ENCODE peak calls at places on chromosome 16, in seven cellular contexts. One of them, this sample, is unnamed.

GRCh38 chr16:75532142-75532765 is 3.7 kb downstream of the CHST5 start:
- DNase-seq in vagina: no peak
- DNase-seq in Caco-2: peak
- DNase-seq in GM06990: no peak
- DNase-seq in A673: no peak
- DNase-seq in AG10803: no peak
- DNase-seq in keratinocyte: no peak
- DNase-seq in this sample: no peak

GRCh38 chr16:81004646-81005353 is 1.9 kb downstream of the CMC2 start:
- DNase-seq in vagina: no peak
- DNase-seq in A673: peak
- DNase-seq in GM06990: peak
- DNase-seq in Caco-2: no peak
- DNase-seq in keratinocyte: peak
- DNase-seq in AG10803: peak
- DNase-seq in this sample: peak

GRCh38 chr16:70453117-70453890 is 1.1 kb upstream of the FCSK start:
- DNase-seq in vagina: no peak
- DNase-seq in GM06990: no peak
- DNase-seq in Caco-2: no peak
- DNase-seq in AG10803: no peak
- DNase-seq in keratinocyte: no peak
- DNase-seq in A673: no peak
- DNase-seq in this sample: no peak

GRCh38 chr16:86511317-86512161 is 1.2 kb downstream of the FOXF1 start:
- DNase-seq in vagina: no peak
- DNase-seq in A673: no peak
- DNase-seq in Caco-2: no peak
- DNase-seq in GM06990: no peak
- DNase-seq in keratinocyte: no peak
- DNase-seq in AG10803: no peak
- DNase-seq in this sample: no peak

GRCh38 chr16:30567991-30568638 is 3.4 kb downstream of the ZNF688 start:
- DNase-seq in A673: peak
- DNase-seq in keratinocyte: peak
- DNase-seq in Caco-2: no peak
- DNase-seq in AG10803: peak
- DNase-seq in vagina: no peak
- DNase-seq in GM06990: no peak
- DNase-seq in this sample: peak

GRCh38 chr16:71811261-71811803 is 2.7 kb upstream of the AP1G1 start:
- DNase-seq in AG10803: peak
- DNase-seq in keratinocyte: no peak
- DNase-seq in A673: no peak
- DNase-seq in vagina: no peak
- DNase-seq in Caco-2: no peak
- DNase-seq in GM06990: no peak
- DNase-seq in this sample: no peak

GRCh38 chr16:82358161-82358560 is 188.1 kb upstream of the MPHOSPH6 start:
- DNase-seq in vagina: peak
- DNase-seq in A673: no peak
- DNase-seq in GM06990: no peak
- DNase-seq in AG10803: no peak
- DNase-seq in Caco-2: no peak
- DNase-seq in keratinocyte: no peak
- DNase-seq in this sample: no peak

GRCh38 chr16:2715519-2715918 is 4.5 kb downstream of the PRSS27 start:
- DNase-seq in Caco-2: no peak
- DNase-seq in keratinocyte: peak
- DNase-seq in AG10803: peak
- DNase-seq in A673: peak
- DNase-seq in GM06990: peak
- DNase-seq in vagina: no peak
- DNase-seq in this sample: no peak

GRCh38 chr16:30893082-30893743 is 664 bp downstream of the BCL7C start:
- DNase-seq in vagina: no peak
- DNase-seq in keratinocyte: no peak
- DNase-seq in GM06990: no peak
- DNase-seq in Caco-2: no peak
- DNase-seq in A673: no peak
- DNase-seq in AG10803: no peak
- DNase-seq in this sample: no peak

GRCh38 chr16:27449434-27450188 is 47.6 kb downstream of the IL21R start:
- DNase-seq in Caco-2: no peak
- DNase-seq in AG10803: no peak
- DNase-seq in GM06990: peak
- DNase-seq in keratinocyte: no peak
- DNase-seq in A673: no peak
- DNase-seq in vagina: no peak
- DNase-seq in this sample: no peak

GRCh38 chr16:84898447-84898846 is 78.7 kb downstream of the CRISPLD2 start:
- DNase-seq in AG10803: no peak
- DNase-seq in vagina: no peak
- DNase-seq in keratinocyte: peak
- DNase-seq in Caco-2: no peak
- DNase-seq in GM06990: no peak
- DNase-seq in A673: no peak
- DNase-seq in this sample: no peak

GRCh38 chr16:85652431-85653221 is 36.1 kb downstream of the GINS2 start:
- DNase-seq in vagina: no peak
- DNase-seq in GM06990: peak
- DNase-seq in keratinocyte: no peak
- DNase-seq in AG10803: peak
- DNase-seq in Caco-2: no peak
- DNase-seq in A673: peak
- DNase-seq in this sample: no peak

GRCh38 chr16:3190949-3191353 is 2.9 kb downstream of the OR1F1 start:
- DNase-seq in vagina: no peak
- DNase-seq in A673: no peak
- DNase-seq in AG10803: no peak
- DNase-seq in Caco-2: no peak
- DNase-seq in keratinocyte: no peak
- DNase-seq in GM06990: no peak
- DNase-seq in this sample: no peak

GRCh38 chr16:85695196-85696128 is 6.7 kb upstream of the GINS2 start:
- DNase-seq in A673: no peak
- DNase-seq in vagina: no peak
- DNase-seq in GM06990: no peak
- DNase-seq in AG10803: no peak
- DNase-seq in Caco-2: no peak
- DNase-seq in keratinocyte: no peak
- DNase-seq in this sample: no peak

GRCh38 chr16:84366208-84366607 is 2.1 kb upstream of the ATP2C2 start:
- DNase-seq in Caco-2: no peak
- DNase-seq in A673: no peak
- DNase-seq in vagina: no peak
- DNase-seq in AG10803: no peak
- DNase-seq in keratinocyte: no peak
- DNase-seq in GM06990: no peak
- DNase-seq in this sample: no peak

GRCh38 chr16:66476328-66477027 is 49.4 kb downstream of the BEAN1 start:
- DNase-seq in keratinocyte: no peak
- DNase-seq in A673: peak
- DNase-seq in vagina: no peak
- DNase-seq in AG10803: no peak
- DNase-seq in GM06990: no peak
- DNase-seq in Caco-2: no peak
- DNase-seq in this sample: no peak

GRCh38 chr16:73046484-73047214 is 1.3 kb downstream of the ZFHX3 start:
- DNase-seq in A673: no peak
- DNase-seq in GM06990: no peak
- DNase-seq in vagina: no peak
- DNase-seq in Caco-2: no peak
- DNase-seq in AG10803: no peak
- DNase-seq in keratinocyte: no peak
- DNase-seq in this sample: no peak

GRCh38 chr16:83581082-83581481 is 226.7 kb upstream of the HSBP1 start:
- DNase-seq in A673: no peak
- DNase-seq in keratinocyte: no peak
- DNase-seq in AG10803: no peak
- DNase-seq in vagina: no peak
- DNase-seq in Caco-2: no peak
- DNase-seq in GM06990: peak
- DNase-seq in this sample: no peak

GRCh38 chr16:65069090-65069489 is 52.8 kb downstream of the CDH11 start:
- DNase-seq in keratinocyte: no peak
- DNase-seq in GM06990: no peak
- DNase-seq in AG10803: peak
- DNase-seq in vagina: no peak
- DNase-seq in A673: peak
- DNase-seq in Caco-2: no peak
- DNase-seq in this sample: peak

GRCh38 chr16:87956169-87956770 is 5.0 kb downstream of the BANP start:
- DNase-seq in keratinocyte: no peak
- DNase-seq in A673: no peak
- DNase-seq in GM06990: peak
- DNase-seq in AG10803: peak
- DNase-seq in Caco-2: no peak
- DNase-seq in vagina: no peak
- DNase-seq in this sample: no peak

GRCh38 chr16:75433732-75434413 is 570 bp upstream of the CFDP1 start:
- DNase-seq in A673: peak
- DNase-seq in GM06990: no peak
- DNase-seq in AG10803: peak
- DNase-seq in keratinocyte: peak
- DNase-seq in Caco-2: peak
- DNase-seq in vagina: peak
- DNase-seq in this sample: peak

DNA sequence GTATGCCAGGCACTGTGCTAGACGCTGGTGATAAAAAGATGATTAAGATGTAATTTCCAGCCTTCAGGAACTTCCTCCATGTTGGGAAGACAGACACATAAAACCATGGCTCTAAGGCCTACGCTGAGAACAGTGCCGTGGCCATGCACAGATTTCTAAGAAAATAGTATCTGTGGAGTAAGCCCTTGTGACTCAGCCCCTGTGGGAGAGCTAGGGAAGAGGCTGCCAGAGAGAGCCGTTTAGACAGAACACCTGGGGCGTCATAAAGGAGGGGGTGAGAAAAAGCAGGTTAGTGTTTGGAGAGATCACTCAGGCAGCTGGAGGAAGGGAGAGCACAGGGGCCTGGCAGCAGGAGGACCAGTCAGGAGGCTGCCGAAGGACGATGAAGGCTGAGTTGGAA is 14.0 kb downstream of the HEATR3 start:
- DNase-seq in keratinocyte: no peak
- DNase-seq in A673: no peak
- DNase-seq in AG10803: no peak
- DNase-seq in vagina: no peak
- DNase-seq in GM06990: no peak
- DNase-seq in Caco-2: no peak
- DNase-seq in this sample: no peak
- TF ChIP-seq CTCF in keratinocyte: no peak
- TF ChIP-seq CTCF in A673: no peak
- TF ChIP-seq CTCF in AG10803: no peak
- TF ChIP-seq CTCF in vagina: no peak
- TF ChIP-seq CTCF in GM06990: no peak
- TF ChIP-seq CTCF in Caco-2: no peak
- TF ChIP-seq CTCF in this sample: no peak

GRCh38 chr16:10180771-10181163 is 1.5 kb downstream of the GRIN2A start:
- DNase-seq in A673: peak
- DNase-seq in vagina: no peak
- DNase-seq in GM06990: peak
- DNase-seq in AG10803: no peak
- DNase-seq in Caco-2: no peak
- DNase-seq in keratinocyte: no peak
- DNase-seq in this sample: no peak
- H3K4me3 ChIP-seq in A673: peak
- H3K4me3 ChIP-seq in vagina: peak
- H3K4me3 ChIP-seq in GM06990: no peak
- H3K4me3 ChIP-seq in AG10803: no peak
- H3K4me3 ChIP-seq in Caco-2: no peak
- H3K4me3 ChIP-seq in keratinocyte: no peak
- H3K4me3 ChIP-seq in this sample: no peak

GRCh38 chr16:89557936-89558490 is 2.5 kb upstream of the RPL13 start:
- DNase-seq in keratinocyte: no peak
- DNase-seq in Caco-2: no peak
- DNase-seq in AG10803: no peak
- DNase-seq in GM06990: no peak
- DNase-seq in A673: no peak
- DNase-seq in vagina: no peak
- DNase-seq in this sample: no peak
- TF ChIP-seq CTCF in keratinocyte: no peak
- TF ChIP-seq CTCF in Caco-2: no peak
- TF ChIP-seq CTCF in AG10803: no peak
- TF ChIP-seq CTCF in GM06990: no peak
- TF ChIP-seq CTCF in A673: no peak
- TF ChIP-seq CTCF in vagina: no peak
- TF ChIP-seq CTCF in this sample: no peak

DNA sequence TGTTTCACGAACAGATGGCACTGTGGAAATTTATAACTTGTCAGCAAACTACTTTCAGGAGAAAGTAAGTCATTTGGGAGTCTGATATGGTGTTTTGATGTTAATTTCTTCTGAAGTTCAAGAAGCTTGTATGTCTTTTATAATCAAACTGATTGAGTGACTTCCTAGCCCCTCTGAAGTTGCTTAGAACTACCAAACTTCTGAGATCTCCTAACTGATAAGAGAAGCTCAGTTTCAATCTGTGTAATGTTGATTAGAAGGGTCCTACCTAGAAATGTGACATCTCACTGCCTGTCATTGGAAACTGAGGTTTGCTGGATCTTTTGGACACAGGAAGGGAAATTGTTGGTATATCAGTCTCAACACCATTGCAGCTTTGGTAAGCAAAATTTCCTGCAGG is 1.1 kb downstream of the UTP4 start:
- DNase-seq in Caco-2: no peak
- DNase-seq in A673: no peak
- DNase-seq in keratinocyte: no peak
- DNase-seq in vagina: no peak
- DNase-seq in GM06990: no peak
- DNase-seq in AG10803: no peak
- DNase-seq in this sample: no peak
- H3K4me3 ChIP-seq in Caco-2: peak
- H3K4me3 ChIP-seq in A673: peak
- H3K4me3 ChIP-seq in keratinocyte: peak
- H3K4me3 ChIP-seq in vagina: peak
- H3K4me3 ChIP-seq in GM06990: peak
- H3K4me3 ChIP-seq in AG10803: peak
- H3K4me3 ChIP-seq in this sample: peak

GRCh38 chr16:53404959-53405358 is 29.3 kb upstream of the RBL2 start:
- DNase-seq in keratinocyte: no peak
- DNase-seq in A673: no peak
- DNase-seq in AG10803: no peak
- DNase-seq in vagina: no peak
- DNase-seq in GM06990: no peak
- DNase-seq in Caco-2: no peak
- DNase-seq in this sample: no peak
- TF ChIP-seq CTCF in keratinocyte: no peak
- TF ChIP-seq CTCF in A673: peak
- TF ChIP-seq CTCF in AG10803: peak
- TF ChIP-seq CTCF in vagina: no peak
- TF ChIP-seq CTCF in GM06990: no peak
- TF ChIP-seq CTCF in Caco-2: no peak
- TF ChIP-seq CTCF in this sample: no peak